ENCODE peak calls at places on chromosomes 12 and 14, in four cellular contexts. F is NCI-H2029 treated with DMSO at 0.1 percent for 48 hours, R is C1 segment of cervical spinal cord, V is RCC 7860. G is an unnamed sample.

GRCh38 chr12:53324113-53324778 is 2.8 kb upstream of the AAAS start:
- DNase-seq in F (no peak), R (peak; percentile 35), V (no peak), G (no peak)

GRCh38 chr14:59332727-59333126 is 132.5 kb downstream of the GPR135 start:
- DNase-seq in F (no peak), R (no peak), V (no peak), G (no peak)

GRCh38 chr12:53014709-53015108 is 8.5 kb downstream of the EIF4B start:
- DNase-seq in F (no peak), R (no peak), V (no peak), G (no peak)

GRCh38 chr12:106112094-106112822 is 26.5 kb downstream of the NUAK1 start:
- DNase-seq in F (no peak), R (peak; percentile 41), V (peak; percentile 38), G (no peak)

GRCh38 chr12:71664411-71665108 is 459 bp downstream of the THAP2 start:
- DNase-seq in F (no peak), R (no peak), V (no peak), G (no peak)

GRCh38 chr14:75522224-75522764 is at the start of gene BATF:
- DNase-seq in F (no peak), R (no peak), V (no peak), G (peak; percentile 62)

GRCh38 chr12:17371491-17372290 is 718.3 kb downstream of the RERGL start:
- DNase-seq in F (no peak), R (no peak), V (no peak), G (no peak)

GRCh38 chr14:51873221-51873893 is 12.9 kb downstream of the GNG2 start:
- DNase-seq in F (peak; percentile 26), R (no peak), V (peak; percentile 28), G (no peak)

GRCh38 chr12:52199294-52199920 is 7.6 kb upstream of the KRT80 start:
- DNase-seq in F (no peak), R (no peak), V (no peak), G (no peak)

GRCh38 chr12:120356567-120357030 is 12.4 kb downstream of the MSI1 start:
- DNase-seq in F (no peak), R (peak; percentile 52), V (peak; percentile 95), G (peak; percentile 60)

GRCh38 chr12:57088442-57089258 is at the start of gene NAB2:
- DNase-seq in F (peak; percentile 60), R (peak; percentile 90), V (peak; percentile 82), G (peak; percentile 94)

GRCh38 chr12:75816892-75817291 is 214.7 kb downstream of the PHLDA1 start:
- DNase-seq in F (no peak), R (no peak), V (peak; percentile 81), G (no peak)

GRCh38 chr12:76799362-76799761 is 35.4 kb downstream of the ZDHHC17 start:
- DNase-seq in F (no peak), R (no peak), V (no peak), G (no peak)

GRCh38 chr12:99752740-99753139 is 105.2 kb downstream of the GARIN6 start:
- DNase-seq in F (no peak), R (no peak), V (no peak), G (no peak)

GRCh38 chr12:109839444-109839843 is 6.2 kb upstream of the TRPV4 start:
- DNase-seq in F (no peak), R (no peak), V (no peak), G (no peak)

GRCh38 chr14:59507063-59507751 is 22.9 kb downstream of the JKAMP start:
- DNase-seq in F (peak; percentile 63), R (no peak), V (no peak), G (peak; percentile 26)

GRCh38 chr12:49921936-49922335 is 18.2 kb upstream of the FAIM2 start:
- DNase-seq in F (no peak), R (no peak), V (no peak), G (no peak)

GRCh38 chr14:39268393-39268792 is 34.7 kb downstream of the MIA2 start:
- DNase-seq in F (peak; percentile 41), R (no peak), V (peak; percentile 13), G (no peak)

G was measured in naive thymus-derived CD8-positive, alpha-beta T cell.